ENCODE peak calls at places on chromosomes 16 and 17, in seven cellular contexts. L is skeletal muscle cell, U is pancreas, I is BE2C, S is colonic mucosa, B is neuronal stem cell, Q is GM23338. O is an unnamed sample.
A peak's percentile ranks its signal among the peaks of the same experiment; 100 is the strongest.

GRCh38 chr16:66007717-66008116 is 358.8 kb upstream of the CDH5 start:
- DNase-seq in L (peak; percentile 69), S (no peak), I (no peak), B (no peak), Q (no peak), U (no peak), O (no peak)

GRCh38 chr16:89482087-89482823 is 8.1 kb downstream of the ANKRD11 start:
- DNase-seq in U (no peak), S (no peak), L (no peak), Q (no peak), B (no peak), I (no peak), O (no peak)

GRCh38 chr17:47696717-47697642 is 3.0 kb downstream of the TBKBP1 start:
- DNase-seq in Q (no peak), L (no peak), U (peak; percentile 53), I (no peak), S (no peak), B (no peak), O (peak; percentile 21)

GRCh38 chr16:85046957-85047866 is 19.6 kb downstream of the KIAA0513 start:
- DNase-seq in L (no peak), I (no peak), S (peak; percentile 85), U (no peak), B (no peak), Q (no peak), O (peak; percentile 62)

GRCh38 chr16:11700264-11701029 is 32.2 kb downstream of the SNN start:
- DNase-seq in I (no peak), L (no peak), S (no peak), U (no peak), B (no peak), Q (no peak), O (no peak)

GRCh38 chr17:7855643-7856080 is 796 bp downstream of the TMEM88 start:
- DNase-seq in Q (no peak), L (no peak), B (no peak), U (no peak), I (no peak), S (no peak), O (peak; percentile 64)

GRCh38 chr17:67557921-67558320 is 159.8 kb upstream of the NOL11 start:
- DNase-seq in B (no peak), L (no peak), I (no peak), U (no peak), S (no peak), Q (no peak), O (no peak)

GRCh38 chr17:66944365-66945203 is 19.9 kb upstream of the CACNG4 start:
- DNase-seq in S (no peak), Q (peak; percentile 50), U (no peak), B (no peak), L (no peak), I (no peak), O (no peak)

GRCh38 chr17:66950886-66951604 is 13.5 kb upstream of the CACNG4 start:
- DNase-seq in U (no peak), Q (no peak), I (no peak), L (no peak), S (no peak), B (no peak), O (no peak)

GRCh38 chr16:50081428-50082018 is 15.8 kb downstream of the HEATR3 start:
- DNase-seq in U (no peak), S (no peak), I (no peak), Q (no peak), L (no peak), B (no peak), O (no peak)

GRCh38 chr16:14339694-14340093 is 268.6 kb downstream of the MRTFB start:
- DNase-seq in I (no peak), Q (no peak), S (no peak), L (no peak), U (no peak), B (no peak), O (no peak)

GRCh38 chr17:42760652-42761581 is at the start of gene RAMP2:
- DNase-seq in I (peak; percentile 51), S (no peak), B (no peak), Q (peak; percentile 73), U (peak; percentile 77), L (no peak), O (no peak)

GRCh38 chr17:42754782-42755181 is 6.2 kb upstream of the RAMP2 start:
- DNase-seq in S (no peak), Q (no peak), B (no peak), L (no peak), U (no peak), I (no peak), O (no peak)

GRCh38 chr17:42761638-42762037 is 611 bp downstream of the RAMP2 start:
- DNase-seq in B (no peak), U (no peak), I (no peak), Q (no peak), S (no peak), L (no peak), O (no peak)

GRCh38 chr17:42759982-42760651 is 910 bp upstream of the RAMP2 start:
- DNase-seq in I (no peak), Q (no peak), U (no peak), S (no peak), L (no peak), B (no peak), O (no peak)
- H3K4me3 ChIP-seq in I (no peak overlapping the region), Q (peak overlapping the region; percentile 80), U (no peak overlapping the region), S (no peak overlapping the region), L (peak overlapping the region; percentile 44), B (no peak overlapping the region), O (no peak overlapping the region)

GRCh38 chr16:19162085-19162484 is 6.0 kb upstream of the SYT17 start:
- DNase-seq in Q (no peak), I (no peak), B (no peak), L (no peak), S (no peak), U (no peak), O (no peak)

GRCh38 chr16:19166500-19166899 is 1.5 kb upstream of the SYT17 start:
- DNase-seq in S (no peak), L (no peak), I (no peak), Q (no peak), U (no peak), B (no peak), O (no peak)

GRCh38 chr16:19164285-19164684 is 3.8 kb upstream of the SYT17 start:
- DNase-seq in I (no peak), B (no peak), L (no peak), S (no peak), Q (no peak), U (no peak), O (no peak)

GRCh38 chr16:19165101-19165500 is 2.9 kb upstream of the SYT17 start:
- DNase-seq in I (no peak), Q (no peak), B (no peak), L (no peak), S (no peak), U (no peak), O (no peak)

DNA sequence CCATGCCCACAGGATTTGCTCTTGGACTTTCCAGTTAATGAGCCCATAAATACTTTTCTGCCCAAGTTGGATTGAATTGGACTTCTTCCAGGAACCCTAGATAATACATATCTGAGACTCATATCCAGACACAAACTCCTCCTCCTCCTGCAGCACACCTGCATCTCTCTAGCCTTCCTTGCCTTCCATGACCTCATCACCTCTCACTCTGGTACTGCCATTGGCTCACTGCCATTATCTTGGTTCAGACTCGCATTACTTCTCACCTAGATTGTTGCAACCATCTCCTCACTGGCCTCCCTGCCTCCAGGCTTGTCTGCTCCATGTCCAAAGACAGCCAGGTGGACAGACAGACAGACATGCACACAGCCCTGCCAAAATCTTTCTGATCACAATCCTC is 4.8 kb upstream of the SYT17 start:
- DNase-seq in Q (no peak), S (no peak), I (no peak), L (no peak), U (no peak), B (no peak), O (no peak)
- H3K4me3 ChIP-seq in Q (no peak overlapping the region), S (no peak overlapping the region), I (no peak overlapping the region), L (no peak overlapping the region), U (no peak overlapping the region), B (no peak overlapping the region), O (no peak overlapping the region)

DNA sequence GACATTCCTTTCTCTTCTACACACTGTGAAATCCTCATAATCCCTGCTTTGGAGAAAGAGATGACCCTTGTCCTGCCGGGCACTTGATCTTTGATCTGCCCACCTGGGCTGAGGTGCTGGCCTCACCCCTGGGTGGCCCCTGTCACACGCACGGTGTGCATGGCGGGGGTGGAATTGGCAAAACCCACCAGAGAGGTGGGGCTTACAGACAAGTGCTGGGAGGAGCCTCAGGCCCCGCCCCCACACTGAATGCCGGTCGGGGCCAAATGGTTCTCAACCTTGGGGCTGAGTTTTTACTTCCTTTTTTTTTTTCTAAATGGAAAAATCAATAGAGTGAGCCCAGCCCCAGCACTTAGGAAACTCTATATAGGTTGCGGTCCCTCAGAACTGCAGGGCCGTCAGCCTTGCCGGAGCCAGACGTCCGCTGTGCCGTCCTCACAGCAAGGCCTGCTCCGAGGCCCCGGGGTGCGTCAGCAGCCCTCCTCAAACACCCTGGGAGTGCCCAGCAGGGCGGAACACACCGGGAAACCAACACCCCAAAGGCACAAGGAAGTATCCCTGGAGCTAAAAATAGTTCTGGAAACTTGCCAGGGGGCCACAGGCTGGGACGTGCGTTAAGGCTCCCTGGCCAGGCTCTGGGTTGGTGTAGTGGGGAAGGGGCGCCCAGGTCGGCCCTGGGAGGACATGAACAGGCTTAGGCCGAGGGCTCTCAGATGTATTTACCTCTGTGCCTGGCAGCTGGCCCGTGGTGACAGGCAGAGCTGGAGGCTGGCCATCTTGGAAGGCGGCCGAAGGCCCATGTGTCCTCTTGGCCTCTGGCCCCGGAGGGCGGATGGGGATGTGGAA is 11.0 kb downstream of the GPRC5C start:
- DNase-seq in B (no peak), S (peak; percentile 94), Q (peak; percentile 64), I (peak; percentile 63), L (no peak), U (peak; percentile 95), O (peak; percentile 93)
- H3K4me3 ChIP-seq in B (no peak overlapping the region), S (no peak overlapping the region), Q (peak overlapping the region; percentile 16), I (peak overlapping the region; percentile 40), L (no peak overlapping the region), U (no peak overlapping the region), O (no peak overlapping the region)

GRCh38 chr17:44067547-44067945 is 1.1 kb upstream of the LSM12 start:
- DNase-seq in I (no peak), U (no peak), B (no peak), S (no peak), L (no peak), Q (no peak), O (no peak)

GRCh38 chr17:44071198-44071520 is 624 bp downstream of the G6PC3 start:
- DNase-seq in I (no peak), Q (no peak), L (no peak), S (no peak), U (no peak), B (no peak), O (no peak)

GRCh38 chr17:44071772-44072171 is 1.2 kb downstream of the G6PC3 start:
- DNase-seq in I (no peak), Q (no peak), B (no peak), S (no peak), L (no peak), U (no peak), O (no peak)

GRCh38 chr17:44070455-44071197 is at the start of gene G6PC3:
- DNase-seq in S (peak; percentile 98), U (peak; percentile 92), B (peak; percentile 96), L (peak; percentile 97), Q (peak; percentile 99), I (peak; percentile 99), O (peak; percentile 96)

DNA sequence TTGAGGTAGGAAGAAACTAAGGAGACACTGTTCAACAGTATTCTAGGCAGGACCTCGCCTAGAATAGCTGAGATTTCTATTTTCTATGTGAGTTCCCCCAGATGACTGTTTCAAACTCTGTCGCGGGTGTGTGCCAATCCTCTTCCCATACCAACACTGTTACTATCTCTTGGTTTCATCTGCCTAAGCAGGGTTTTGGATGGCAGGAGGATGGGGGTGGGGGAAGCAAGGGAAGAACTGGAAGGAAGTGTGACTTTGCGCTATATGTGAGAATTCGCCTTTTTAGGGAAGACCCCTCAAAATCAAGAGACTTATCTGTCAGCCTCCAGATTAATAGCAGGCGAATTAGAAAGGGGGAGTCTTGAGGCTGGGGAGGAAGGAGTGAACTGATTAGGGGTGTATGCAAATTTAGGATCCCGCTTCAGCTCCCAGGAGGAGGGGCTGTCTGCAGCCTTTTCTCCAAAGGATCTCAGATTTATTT is 521 bp upstream of the G6PC3 start:
- DNase-seq in S (no peak), U (no peak), L (no peak), B (no peak), I (no peak), Q (peak; percentile 60), O (no peak)
- H3K4me3 ChIP-seq in S (peak overlapping the region; percentile 71), U (no peak overlapping the region), L (peak overlapping the region; percentile 74), B (peak overlapping the region; percentile 73), I (peak overlapping the region; percentile 79), Q (peak overlapping the region; percentile 99), O (no peak overlapping the region)